ENCODE peak calls at places on chromosomes 4 and X, in five cellular contexts. A is left ventricle myocardium inferior, U is natural killer cell, P is colonic mucosa, M is tibial nerve. H is an unnamed sample.

GRCh38 chr4:102780476-102781144 is 19.8 kb upstream of the MANBA start:
- DNase-seq in A (no peak), U (no peak), P (no peak), M (no peak), H (no peak)

GRCh38 chr4:22235798-22236197 is 280.1 kb downstream of the ADGRA3 start:
- DNase-seq in A (peak; percentile 39), U (no peak), P (no peak), M (no peak), H (no peak)

GRCh38 chr4:98558366-98558765 is 100.0 kb downstream of the TSPAN5 start:
- DNase-seq in A (no peak), U (no peak), P (no peak), M (no peak), H (no peak)

GRCh38 chrX:24851776-24852175 is 158.1 kb downstream of the POLA1 start:
- DNase-seq in A (no peak), U (no peak), P (no peak), M (no peak), H (no peak)

GRCh38 chrX:155864655-155865054 is 16.5 kb upstream of the VAMP7 start:
- DNase-seq in A (no peak), U (no peak), P (no peak), M (no peak), H (no peak)

GRCh38 chr4:24473309-24473721 is 111.0 kb downstream of the DHX15 start:
- DNase-seq in A (peak; percentile 23), U (no peak), P (peak; percentile 25), M (no peak), H (no peak)

GRCh38 chr4:17939061-17939460 is 82.5 kb downstream of the LCORL start:
- DNase-seq in A (no peak), U (no peak), P (no peak), M (no peak), H (no peak)

GRCh38 chr4:3657917-3658913 is 108.0 kb upstream of the ADRA2C start:
- DNase-seq in A (peak; percentile 28), U (no peak), P (no peak), M (no peak), H (no peak)

GRCh38 chrX:155888139-155888538 is 7.0 kb downstream of the VAMP7 start:
- DNase-seq in A (no peak), U (no peak), P (no peak), M (no peak), H (no peak)

GRCh38 chr4:130542953-130543352 is 1447.0 kb downstream of the C4orf33 start:
- DNase-seq in A (no peak), U (no peak), P (no peak), M (no peak), H (no peak)

GRCh38 chrX:70755850-70756249 is 152.7 kb downstream of the TEX11 start:
- DNase-seq in A (no peak), U (no peak), P (no peak), M (no peak), H (no peak)

GRCh38 chr4:108135549-108136209 is 33.1 kb downstream of the LEF1 start:
- DNase-seq in A (no peak), U (no peak), P (no peak), M (no peak), H (no peak)

GRCh38 chrX:44876076-44876475 is 3.1 kb downstream of the KDM6A start:
- DNase-seq in A (no peak), U (no peak), P (no peak), M (no peak), H (no peak)

GRCh38 chr4:26069218-26069617 is 155.2 kb downstream of the SMIM20 start:
- DNase-seq in A (no peak), U (no peak), P (no peak), M (no peak), H (no peak)

GRCh38 chrX:1452497-1453389 is at the start of gene ASMTL:
- DNase-seq in A (peak; percentile 100), U (peak; percentile 100), P (peak; percentile 100), M (peak; percentile 99), H (peak; percentile 100)

GRCh38 chr4:69823481-69824186 is 36.3 kb downstream of the SULT1E1 start:
- DNase-seq in A (no peak), U (no peak), P (peak; percentile 85), M (no peak), H (no peak)

GRCh38 chr4:125765936-125766335 is 451.2 kb downstream of the FAT4 start:
- DNase-seq in A (no peak), U (no peak), P (no peak), M (no peak), H (no peak)

GRCh38 chrX:118807151-118808017 is 16.2 kb upstream of the ZCCHC12 start:
- DNase-seq in A (peak; percentile 14), U (no peak), P (peak; percentile 30), M (no peak), H (peak; percentile 30)

GRCh38 chr4:74531952-74532794 is 87.2 kb downstream of the AREG start:
- DNase-seq in A (no peak), U (no peak), P (peak; percentile 31), M (no peak), H (no peak)

GRCh38 chrX:63250253-63250868 is 100.8 kb downstream of the SPIN4 start:
- DNase-seq in A (no peak), U (no peak), P (peak; percentile 65), M (no peak), H (no peak)

GRCh38 chrX:11929476-11929875 is 171.4 kb downstream of the MSL3 start:
- DNase-seq in A (no peak), U (no peak), P (no peak), M (no peak), H (no peak)

GRCh38 chr4:112170451-112170993 is 25.3 kb downstream of the FAM241A start:
- DNase-seq in A (no peak), U (no peak), P (no peak), M (no peak), H (no peak)

GRCh38 chrX:120260369-120260768 is 9.8 kb downstream of the ZBTB33 start:
- DNase-seq in A (no peak), U (no peak), P (no peak), M (no peak), H (no peak)

GRCh38 chrX:17411189-17411588 is 36.2 kb downstream of the NHS start:
- DNase-seq in A (no peak), U (no peak), P (no peak), M (no peak), H (no peak)

DNA sequence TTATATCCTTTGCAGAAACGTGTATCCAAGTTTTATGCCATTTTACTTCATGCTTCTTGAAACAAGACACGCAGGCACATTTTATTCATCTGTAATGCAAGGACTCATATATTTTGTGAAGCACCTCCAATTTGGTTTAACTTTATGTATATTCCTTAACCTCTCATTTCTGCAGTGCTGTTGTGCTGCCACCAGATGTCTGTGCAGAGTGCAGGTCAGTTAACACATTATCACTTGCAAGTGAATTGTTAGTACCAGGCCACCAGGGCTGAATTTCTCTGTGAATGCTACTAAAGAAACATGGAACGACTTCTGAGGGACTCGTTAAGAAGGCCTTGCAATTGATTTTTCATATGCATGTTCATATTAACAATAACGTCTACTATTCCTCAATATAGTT is 770.4 kb downstream of the NLGN4X start:
- DNase-seq in A (no peak), U (no peak), P (no peak), M (no peak), H (no peak)
- TF ChIP-seq CTCF in A (no peak), U (no peak), P (no peak), M (no peak), H (no peak)

GRCh38 chr4:121534187-121534586 is 153.4 kb upstream of the QRFPR start:
- DNase-seq in A (no peak), U (no peak), P (no peak), M (no peak), H (no peak)

DNA sequence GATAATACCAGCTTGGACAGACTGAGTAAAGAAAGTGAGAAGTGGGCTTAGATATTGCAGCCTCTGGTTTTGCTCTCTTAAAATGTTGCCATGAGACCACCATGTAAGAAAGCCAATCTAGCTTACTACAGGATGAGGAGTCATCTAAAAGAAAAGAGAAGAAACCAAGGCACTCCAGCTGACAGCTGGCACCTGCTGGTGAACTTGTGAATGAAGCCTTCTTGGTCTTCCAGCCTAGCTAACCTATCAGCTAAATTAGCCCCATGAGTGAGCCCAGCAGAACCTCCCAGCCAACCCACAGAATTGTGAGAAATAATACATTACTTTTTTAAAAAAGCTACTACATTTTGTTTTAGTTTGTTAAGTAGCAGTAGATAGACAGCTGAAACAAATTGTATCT is 154.5 kb upstream of the QRFPR start:
- DNase-seq in A (no peak), U (no peak), P (no peak), M (no peak), H (no peak)
- TF ChIP-seq CTCF in A (no peak), U (no peak), P (no peak), M (no peak), H (no peak)

GRCh38 chr4:107044170-107044569 is 8.1 kb upstream of the DKK2 start:
- DNase-seq in A (no peak), U (no peak), P (no peak), M (no peak), H (no peak)
- TF ChIP-seq CTCF in A (no peak), U (no peak), P (no peak), M (no peak), H (no peak)

DNA sequence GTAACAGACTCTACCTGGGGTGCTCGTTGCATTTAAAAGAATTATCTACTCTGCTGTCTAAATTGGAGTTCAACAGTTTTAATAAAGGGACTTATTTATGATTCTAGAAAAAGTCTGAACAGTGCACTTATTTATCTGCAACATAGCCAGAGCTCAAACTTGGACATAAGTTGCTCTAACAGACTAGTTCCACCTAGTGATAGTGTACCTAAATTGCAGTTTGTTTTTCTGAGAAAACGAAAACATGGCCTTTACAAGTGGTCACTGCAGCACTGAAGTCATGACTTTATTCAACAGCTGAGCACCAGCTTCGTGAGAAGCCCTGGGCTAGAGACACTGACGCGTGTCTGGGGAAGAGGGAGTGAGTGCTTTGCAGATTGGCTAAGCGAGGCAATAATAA is 77.3 kb upstream of the IGSF1 start:
- DNase-seq in A (no peak), U (no peak), P (no peak), M (no peak), H (no peak)
- TF ChIP-seq CTCF in A (peak; percentile 24), U (no peak), P (no peak), M (no peak), H (no peak)

GRCh38 chrX:151830911-151831310 is 81.8 kb upstream of the MAGEA4 start:
- DNase-seq in A (no peak), U (no peak), P (no peak), M (no peak), H (no peak)

GRCh38 chrX:151821226-151821625 is 86.7 kb downstream of the CNGA2 start:
- DNase-seq in A (no peak), U (no peak), P (no peak), M (no peak), H (no peak)

GRCh38 chrX:151828434-151829080 is 84.1 kb upstream of the MAGEA4 start:
- DNase-seq in A (no peak), U (no peak), P (no peak), M (no peak), H (no peak)

GRCh38 chrX:151825927-151826471 is 86.7 kb upstream of the MAGEA4 start:
- DNase-seq in A (no peak), U (no peak), P (no peak), M (no peak), H (no peak)
- TF ChIP-seq CTCF in A (peak; percentile 33), U (no peak), P (no peak), M (no peak), H (no peak)

GRCh38 chrX:131746491-131746968 is 202.7 kb downstream of the OR13H1 start:
- DNase-seq in A (no peak), U (no peak), P (peak; percentile 91), M (no peak), H (no peak)
- TF ChIP-seq CTCF in A (no peak), U (no peak), P (no peak), M (no peak), H (no peak)

H was measured in activated B cell treated with CpG ODN at 0.5 μM for 24 hours.